ENCODE peak calls at places on chromosomes 7 and 10, in seven cellular contexts. A is activated T-helper 1 cell treated with anti-CD3 and anti-CD28 coated beads, Interleukin-12 subunit alpha, Interleukin-12 subunit beta, Interleukin-2, Interleukin-4 antibody, amounts not matched to agents 30 ng/mL and 10 ng/mL and 1 ng/mL, durations not matched to agents 14 hours and 24 hours and 36 hours; J is tibial artery; W is iris pigment epithelial cell; X is activated CD4-positive, CD25-positive, alpha-beta regulatory T cell; D is RCC 7860; B is stimulated activated naive B cell treated with anti-CD40 and anti-IgM and Interleukin-4, amounts not matched to agents 10 μg/mL and 1 μg/mL and 100 μg/mL, for 72 hours. H is an unnamed sample.

GRCh38 chr10:70575486-70575873 is 27.1 kb downstream of the PRF1 start:
- DNase-seq in J (peak; percentile 53), A (no peak), D (no peak), X (no peak), W (no peak), B (no peak), H (no peak)

GRCh38 chr10:33136271-33136670 is 178.2 kb upstream of the ITGB1 start:
- DNase-seq in X (peak; percentile 27), W (peak; percentile 74), A (no peak), D (peak; percentile 88), B (no peak), J (no peak), H (no peak)

GRCh38 chr10:88347597-88348304 is 235.4 kb downstream of the RNLS start:
- DNase-seq in A (no peak), B (no peak), X (no peak), W (no peak), D (no peak), J (no peak), H (no peak)

GRCh38 chr7:27605283-27605682 is 57.4 kb downstream of the HIBADH start:
- DNase-seq in A (no peak), X (no peak), W (no peak), J (no peak), D (no peak), B (no peak), H (no peak)

GRCh38 chr10:24008164-24009066 is 200.5 kb upstream of the KIAA1217 start:
- DNase-seq in B (no peak), A (no peak), X (no peak), D (no peak), J (no peak), W (peak; percentile 66), H (no peak)

GRCh38 chr7:22083711-22084289 is 138.1 kb upstream of the CDCA7L start:
- DNase-seq in D (no peak), A (no peak), J (no peak), W (peak; percentile 10), B (no peak), X (no peak), H (no peak)

GRCh38 chr7:11171569-11172192 is 198.0 kb downstream of the PHF14 start:
- DNase-seq in D (no peak), X (no peak), B (no peak), A (no peak), W (no peak), J (no peak), H (no peak)

GRCh38 chr10:1550291-1550595 is 187.1 kb downstream of the ADARB2 start:
- DNase-seq in J (no peak), A (no peak), W (no peak), X (no peak), B (no peak), D (no peak), H (no peak)

GRCh38 chr10:100033766-100034418 is 24.1 kb upstream of the DNMBP start:
- DNase-seq in A (no peak), J (no peak), B (no peak), D (no peak), W (no peak), X (no peak), H (no peak)

GRCh38 chr7:139358541-139359365 is 941 bp upstream of the LUC7L2 start:
- DNase-seq in A (peak; percentile 19), D (peak; percentile 23), B (peak; percentile 35), J (no peak), W (no peak), X (no peak), H (peak; percentile 36)

GRCh38 chr7:16365177-16365576 is 56.2 kb downstream of the CRPPA start:
- DNase-seq in D (no peak), X (no peak), B (no peak), W (no peak), J (no peak), A (no peak), H (no peak)

GRCh38 chr10:9342865-9343450 is 1288.5 kb downstream of the GATA3 start:
- DNase-seq in J (no peak), W (peak; percentile 47), D (peak; percentile 18), A (no peak), B (no peak), X (no peak), H (no peak)

GRCh38 chr7:148886844-148887243 is 2.8 kb upstream of the EZH2 start:
- DNase-seq in W (no peak), A (no peak), X (no peak), D (no peak), B (no peak), J (no peak), H (no peak)

GRCh38 chr10:95906675-95907453 is 911 bp upstream of the CC2D2B start:
- DNase-seq in X (peak; percentile 3), B (no peak), W (peak; percentile 78), J (peak; percentile 74), A (peak; percentile 27), D (peak; percentile 14), H (peak; percentile 39)

GRCh38 chr7:18597759-18598158 is 102.2 kb downstream of the HDAC9 start:
- DNase-seq in D (no peak), B (no peak), X (no peak), J (no peak), A (no peak), W (no peak), H (no peak)

GRCh38 chr7:18552311-18552916 is 56.9 kb downstream of the HDAC9 start:
- DNase-seq in D (no peak), B (no peak), W (no peak), A (no peak), X (no peak), J (no peak), H (no peak)

GRCh38 chr7:134462337-134462925 is 3.5 kb upstream of the AKR1B1 start:
- DNase-seq in W (peak; percentile 86), D (peak; percentile 95), J (no peak), B (no peak), X (no peak), A (no peak), H (no peak)

GRCh38 chr7:15561840-15562239 is at the start of gene AGMO:
- DNase-seq in D (peak; percentile 52), B (no peak), A (no peak), J (peak; percentile 80), X (no peak), W (peak; percentile 7), H (no peak)

GRCh38 chr7:145848691-145849090 is 267.9 kb upstream of the CNTNAP2 start:
- DNase-seq in W (peak; percentile 2), D (no peak), A (no peak), J (no peak), X (no peak), B (no peak), H (no peak)

GRCh38 chr10:3065622-3066021 is 1.7 kb upstream of the PFKP start:
- DNase-seq in W (no peak), A (no peak), X (no peak), D (no peak), J (no peak), B (no peak), H (no peak)

GRCh38 chr7:43535810-43536585 is 46.9 kb upstream of the STK17A start:
- DNase-seq in X (no peak), W (peak; percentile 97), B (no peak), J (no peak), A (no peak), D (peak; percentile 84), H (no peak)

GRCh38 chr7:138864667-138865066 is 66.7 kb upstream of the ATP6V0A4 start:
- DNase-seq in J (no peak), X (no peak), D (peak; percentile 83), W (peak; percentile 94), A (no peak), B (no peak), H (no peak)

GRCh38 chr7:80681272-80681885 is 42.9 kb downstream of the CD36 start:
- DNase-seq in X (no peak), B (no peak), D (no peak), A (no peak), W (peak; percentile 51), J (no peak), H (no peak)

GRCh38 chr7:90461216-90461615 is 8.2 kb upstream of the PTTG1IP2 start:
- DNase-seq in J (no peak), B (no peak), D (no peak), X (no peak), A (no peak), W (peak; percentile 25), H (no peak)

GRCh38 chr7:80666376-80666775 is 27.9 kb downstream of the CD36 start:
- DNase-seq in X (no peak), B (no peak), W (no peak), D (no peak), A (no peak), J (no peak), H (no peak)

GRCh38 chr10:75230600-75231038 is 5.1 kb downstream of the COMTD1 start:
- DNase-seq in J (peak; percentile 92), W (peak; percentile 87), A (peak; percentile 89), D (peak; percentile 78), B (peak; percentile 82), X (peak; percentile 88), H (peak; percentile 97)

GRCh38 chr10:130002606-130003005 is 38.5 kb upstream of the EBF3 start:
- DNase-seq in B (no peak), W (no peak), A (no peak), J (no peak), D (no peak), X (no peak), H (no peak)

GRCh38 chr10:52440612-52441285 is 126.7 kb downstream of the DKK1 start:
- DNase-seq in A (no peak), W (peak; percentile 36), X (no peak), D (no peak), J (no peak), B (no peak), H (no peak)

GRCh38 chr10:119199231-119199992 is 8.0 kb upstream of the GRK5 start:
- DNase-seq in X (no peak), A (peak; percentile 48), W (peak; percentile 89), J (peak; percentile 71), D (peak; percentile 62), B (peak; percentile 36), H (peak; percentile 34)

GRCh38 chr10:28087675-28088351 is 88.9 kb upstream of the ODAD2 start:
- DNase-seq in X (no peak), A (no peak), D (peak; percentile 30), W (peak; percentile 94), J (no peak), B (no peak), H (no peak)

GRCh38 chr7:1239455-1240295 is 7.0 kb downstream of the UNCX start:
- DNase-seq in J (no peak), B (no peak), W (no peak), A (no peak), X (no peak), D (no peak), H (no peak)

GRCh38 chr10:70558871-70559810 is 43.4 kb downstream of the PRF1 start:
- DNase-seq in B (peak; percentile 34), D (peak; percentile 11), A (peak; percentile 50), X (peak; percentile 43), W (peak; percentile 44), J (peak; percentile 57), H (peak; percentile 53)

H was measured in CD4-positive, alpha-beta memory T cell.